ENCODE peak calls at places on chromosomes 1 and 21, in six cellular contexts. L is neuronal stem cell, W is psoas muscle, H is fibroblast of mammary gland, Z is AG09309, S is upper lobe of right lung. F is an unnamed sample.

GRCh38 chr1:162899422-162900168 is 38.6 kb upstream of the CCDC190 start:
- DNase-seq in L (no peak), W (no peak), H (peak), Z (peak), S (no peak), F (peak)

GRCh38 chr1:160031368-160032164 is at the start of gene PIGM:
- DNase-seq in L (peak), W (peak), H (peak), Z (no peak), S (peak), F (peak)

GRCh38 chr1:215682232-215682631 is 115.1 kb downstream of the KCTD3 start:
- DNase-seq in L (no peak), W (no peak), H (peak), Z (no peak), S (no peak), F (no peak)

GRCh38 chr1:9900142-9901043 is 9.7 kb downstream of the CTNNBIP1 start:
- DNase-seq in L (no peak), W (peak), H (no peak), Z (no peak), S (peak), F (no peak)

GRCh38 chr21:45276620-45277019 is 11.1 kb downstream of the POFUT2 start:
- DNase-seq in L (no peak), W (no peak), H (no peak), Z (no peak), S (no peak), F (no peak)

GRCh38 chr1:197659175-197659574 is 116.1 kb downstream of the DENND1B start:
- DNase-seq in L (no peak), W (no peak), H (no peak), Z (no peak), S (no peak), F (no peak)

GRCh38 chr1:54332781-54333585 is 73.2 kb downstream of the SSBP3 start:
- DNase-seq in L (no peak), W (peak), H (peak), Z (no peak), S (no peak), F (peak)

GRCh38 chr1:41919131-41919530 is 409 bp upstream of the HIVEP3 start:
- DNase-seq in L (no peak), W (no peak), H (no peak), Z (no peak), S (no peak), F (no peak)

GRCh38 chr1:201694615-201695335 is 134.2 kb upstream of the IPO9 start:
- DNase-seq in L (no peak), W (no peak), H (no peak), Z (no peak), S (no peak), F (no peak)

GRCh38 chr1:199218065-199218464 is 579.2 kb downstream of the PTPRC start:
- DNase-seq in L (no peak), W (no peak), H (no peak), Z (no peak), S (no peak), F (no peak)

GRCh38 chr1:7190261-7190660 is 405.0 kb downstream of the CAMTA1 start:
- DNase-seq in L (no peak), W (no peak), H (no peak), Z (no peak), S (no peak), F (no peak)

GRCh38 chr1:51442616-51443015 is 76.5 kb downstream of the EPS15 start:
- DNase-seq in L (no peak), W (no peak), H (no peak), Z (no peak), S (no peak), F (no peak)

GRCh38 chr1:224591326-224591725 is 24.8 kb upstream of the CNIH3 start:
- DNase-seq in L (no peak), W (no peak), H (no peak), Z (no peak), S (no peak), F (no peak)

GRCh38 chr1:14704846-14705245 is 106.4 kb downstream of the KAZN start:
- DNase-seq in L (no peak), W (no peak), H (no peak), Z (no peak), S (no peak), F (no peak)

GRCh38 chr1:52355436-52355835 is 10.6 kb downstream of the CC2D1B start:
- DNase-seq in L (no peak), W (no peak), H (no peak), Z (no peak), S (peak), F (no peak)

GRCh38 chr1:70745199-70745598 is 302.4 kb downstream of the PTGER3 start:
- DNase-seq in L (no peak), W (no peak), H (peak), Z (no peak), S (no peak), F (peak)

GRCh38 chr1:154611150-154611865 is 3.3 kb upstream of the ADAR start:
- DNase-seq in L (no peak), W (no peak), H (no peak), Z (no peak), S (no peak), F (peak)

GRCh38 chr1:214441119-214441518 is 110.3 kb downstream of the PTPN14 start:
- DNase-seq in L (no peak), W (no peak), H (no peak), Z (peak), S (no peak), F (peak)

GRCh38 chr1:192700834-192701271 is 64.9 kb downstream of the RGS13 start:
- DNase-seq in L (no peak), W (no peak), H (peak), Z (peak), S (no peak), F (peak)

GRCh38 chr1:173206816-173207595 is at the start of gene TNFSF4:
- DNase-seq in L (no peak), W (no peak), H (peak), Z (no peak), S (no peak), F (peak)

GRCh38 chr1:192889082-192889481 is 80.2 kb downstream of the RGS2 start:
- DNase-seq in L (no peak), W (no peak), H (no peak), Z (no peak), S (no peak), F (no peak)

GRCh38 chr1:91730781-91731732 is 154.9 kb downstream of the TGFBR3 start:
- DNase-seq in L (no peak), W (peak), H (peak), Z (peak), S (peak), F (peak)

GRCh38 chr1:183918589-183918988 is 113.7 kb downstream of the RGL1 start:
- DNase-seq in L (no peak), W (no peak), H (no peak), Z (no peak), S (no peak), F (no peak)

GRCh38 chr1:177442580-177442979 is 271.8 kb downstream of the BRINP2 start:
- DNase-seq in L (no peak), W (no peak), H (no peak), Z (no peak), S (no peak), F (no peak)

GRCh38 chr1:226762988-226763740 is 24.1 kb upstream of the ITPKB start:
- DNase-seq in L (no peak), W (no peak), H (no peak), Z (no peak), S (no peak), F (no peak)

GRCh38 chr1:226406401-226406881 is 1.5 kb downstream of the PARP1 start:
- DNase-seq in L (no peak), W (no peak), H (peak), Z (no peak), S (no peak), F (peak)

GRCh38 chr1:16625497-16626408 is 12.4 kb upstream of the NBPF1 start:
- DNase-seq in L (no peak), W (peak), H (no peak), Z (no peak), S (peak), F (no peak)

GRCh38 chr1:228210076-228210651 is 2.3 kb downstream of the OBSCN start:
- DNase-seq in L (no peak), W (peak), H (no peak), Z (peak), S (no peak), F (no peak)
- H3K4me3 ChIP-seq in L (no peak), W (peak), H (no peak), Z (no peak), S (no peak), F (no peak)

GRCh38 chr21:38569733-38570132 is 71.5 kb upstream of the ERG start:
- DNase-seq in L (no peak), W (no peak), H (no peak), Z (no peak), S (no peak), F (no peak)

GRCh38 chr21:38562182-38562581 is 63.9 kb upstream of the ERG start:
- DNase-seq in L (no peak), W (no peak), H (no peak), Z (no peak), S (no peak), F (no peak)

GRCh38 chr21:38567577-38568360 is 69.5 kb upstream of the ERG start:
- DNase-seq in L (peak), W (no peak), H (peak), Z (peak), S (no peak), F (peak)
- H3K4me3 ChIP-seq in L (no peak), W (no peak), H (no peak), Z (peak), S (peak), F (no peak)

GRCh38 chr1:212856755-212857154 is 1.3 kb upstream of the FLVCR1 start:
- DNase-seq in L (no peak), W (no peak), H (no peak), Z (no peak), S (no peak), F (no peak)
- H3K4me3 ChIP-seq in L (peak), W (peak), H (no peak), Z (no peak), S (peak), F (no peak)

GRCh38 chr21:17730782-17731181 is 88.4 kb downstream of the C21orf91 start:
- DNase-seq in L (no peak), W (no peak), H (no peak), Z (no peak), S (no peak), F (peak)
- H3K4me3 ChIP-seq in L (no peak), W (no peak), H (no peak), Z (no peak), S (no peak), F (no peak)

GRCh38 chr1:247857069-247857985 is at the start of gene TRIM58:
- DNase-seq in L (peak), W (no peak), H (no peak), Z (no peak), S (peak), F (peak)
- H3K4me3 ChIP-seq in L (no peak), W (peak), H (peak), Z (no peak), S (peak), F (peak)

GRCh38 chr21:29192999-29193563 is 62.6 kb downstream of the MAP3K7CL start:
- DNase-seq in L (no peak), W (no peak), H (peak), Z (no peak), S (no peak), F (no peak)
- H3K4me3 ChIP-seq in L (no peak), W (no peak), H (no peak), Z (no peak), S (no peak), F (no peak)

GRCh38 chr21:41766883-41767605 is at the start of gene RIPK4:
- DNase-seq in L (no peak), W (no peak), H (no peak), Z (no peak), S (peak), F (peak)
- H3K4me3 ChIP-seq in L (no peak), W (peak), H (no peak), Z (peak), S (peak), F (peak)

GRCh38 chr1:117708323-117709288 is 102.8 kb downstream of the TENT5C start:
- DNase-seq in L (no peak), W (no peak), H (no peak), Z (no peak), S (no peak), F (no peak)
- H3K4me3 ChIP-seq in L (no peak), W (no peak), H (no peak), Z (no peak), S (no peak), F (no peak)